ENCODE peak calls at places on chromosome 1, in eight cellular contexts. Z is psoas muscle; N is sigmoid colon; I is GM23338; O is IMR-90; R is left ventricle myocardium inferior; X is effector memory CD4-positive, alpha-beta T cell; U is CD8-positive, alpha-beta memory T cell. F is an unnamed sample.

GRCh38 chr1:26677306-26678115 is 18.3 kb upstream of the ARID1A start:
- DNase-seq in N (peak), X (peak), R (peak), Z (peak), U (peak), O (peak), I (peak), F (no peak)

GRCh38 chr1:32240140-32240951 is 6.7 kb upstream of the FAM167B start:
- DNase-seq in R (peak), I (peak), X (peak), Z (peak), U (peak), N (peak), O (peak), F (peak)

GRCh38 chr1:110007045-110007444 is 22.5 kb downstream of the AHCYL1 start:
- DNase-seq in I (peak), U (no peak), N (no peak), X (no peak), R (no peak), Z (no peak), O (no peak), F (no peak)

GRCh38 chr1:1917995-1918900 is 831 bp downstream of the TMEM52 start:
- DNase-seq in I (no peak), U (no peak), Z (peak), O (no peak), R (no peak), X (no peak), N (peak), F (no peak)

GRCh38 chr1:98949606-98950005 is 55.1 kb downstream of the PLPPR5 start:
- DNase-seq in U (no peak), N (no peak), R (no peak), I (peak), X (no peak), O (no peak), Z (no peak), F (no peak)

GRCh38 chr1:20729990-20730689 is 2.4 kb downstream of the SH2D5 start:
- DNase-seq in N (no peak), Z (no peak), U (no peak), O (no peak), I (no peak), X (no peak), R (no peak), F (no peak)

GRCh38 chr1:165886988-165887387 is 59.6 kb downstream of the UCK2 start:
- DNase-seq in R (no peak), I (no peak), O (no peak), U (no peak), X (no peak), N (no peak), Z (no peak), F (no peak)

GRCh38 chr1:48644950-48645605 is 131.6 kb downstream of the BEND5 start:
- DNase-seq in O (no peak), R (no peak), U (no peak), Z (no peak), N (no peak), X (no peak), I (no peak), F (no peak)

GRCh38 chr1:91804546-91805023 is 81.4 kb downstream of the TGFBR3 start:
- DNase-seq in U (peak), N (no peak), X (peak), R (no peak), I (no peak), O (no peak), Z (no peak), F (no peak)

GRCh38 chr1:228082975-228083870 is 715 bp downstream of the ARF1 start:
- DNase-seq in I (peak), O (peak), R (peak), U (peak), N (peak), X (no peak), Z (peak), F (peak)

GRCh38 chr1:12798911-12799310 is 7.7 kb downstream of the PRAMEF1 start:
- DNase-seq in R (no peak), Z (no peak), N (no peak), U (no peak), I (no peak), X (no peak), O (no peak), F (no peak)

GRCh38 chr1:15523922-15524282 is at the start of gene CASP9:
- DNase-seq in N (no peak), I (no peak), O (peak), Z (no peak), U (no peak), R (no peak), X (no peak), F (no peak)

GRCh38 chr1:27666791-27667254 is 5.2 kb downstream of the IFI6 start:
- DNase-seq in Z (no peak), O (no peak), N (no peak), U (no peak), R (no peak), I (no peak), X (no peak), F (no peak)

GRCh38 chr1:40803447-40803846 is 19.9 kb downstream of the KCNQ4 start:
- DNase-seq in X (no peak), N (no peak), O (no peak), R (no peak), I (peak), Z (no peak), U (no peak), F (no peak)

GRCh38 chr1:108785264-108785663 is 38.8 kb downstream of the STXBP3 start:
- DNase-seq in U (no peak), Z (no peak), O (no peak), X (no peak), R (no peak), I (peak), N (no peak), F (no peak)

GRCh38 chr1:234613992-234614584 is 4.1 kb upstream of the IRF2BP2 start:
- DNase-seq in R (no peak), I (no peak), U (no peak), O (no peak), Z (no peak), X (no peak), N (no peak), F (no peak)

GRCh38 chr1:222009105-222009730 is 267.3 kb upstream of the DUSP10 start:
- DNase-seq in Z (no peak), U (peak), R (no peak), N (no peak), X (no peak), O (no peak), I (peak), F (no peak)

GRCh38 chr1:248622491-248623106 is 12.3 kb downstream of the OR2T11 start:
- DNase-seq in I (peak), R (no peak), U (no peak), O (peak), Z (no peak), X (no peak), N (no peak), F (no peak)

GRCh38 chr1:7617826-7618225 is 153.3 kb upstream of the VAMP3 start:
- DNase-seq in N (peak), U (no peak), X (no peak), O (no peak), I (no peak), R (no peak), Z (no peak), F (no peak)

GRCh38 chr1:11736746-11737639 is 1.1 kb downstream of the AGTRAP start:
- DNase-seq in O (peak), Z (peak), U (peak), N (peak), I (peak), R (peak), X (peak), F (peak)

GRCh38 chr1:200527670-200528069 is 92.9 kb downstream of the KIF14 start:
- DNase-seq in I (no peak), R (no peak), X (no peak), O (no peak), U (no peak), Z (no peak), N (no peak), F (no peak)

GRCh38 chr1:75614455-75615379 is 3.8 kb upstream of the SLC44A5 start:
- DNase-seq in X (no peak), R (peak), Z (peak), N (no peak), I (peak), O (peak), U (no peak), F (peak)

GRCh38 chr1:960371-961131 is at the start of gene KLHL17:
- DNase-seq in X (peak), O (peak), I (peak), Z (peak), N (no peak), U (peak), R (peak), F (peak)

GRCh38 chr1:110153407-110153950 is 3.2 kb downstream of the SLC6A17 start:
- DNase-seq in Z (no peak), N (no peak), U (no peak), O (no peak), X (no peak), I (no peak), R (no peak), F (no peak)

GRCh38 chr1:5141750-5142149 is 487.3 kb downstream of the AJAP1 start:
- DNase-seq in U (no peak), Z (no peak), O (no peak), I (no peak), R (no peak), N (no peak), X (no peak), F (no peak)

GRCh38 chr1:153387785-153388184 is 3.1 kb downstream of the S100A8 start:
- DNase-seq in O (no peak), U (no peak), Z (no peak), I (no peak), R (no peak), N (no peak), X (no peak), F (no peak)

GRCh38 chr1:41365772-41366427 is 4.7 kb downstream of the FOXO6 start:
- DNase-seq in N (no peak), U (peak), Z (no peak), O (no peak), I (peak), R (no peak), X (no peak), F (no peak)

GRCh38 chr1:59057211-59057694 is 239.6 kb upstream of the FGGY start:
- DNase-seq in N (peak), I (peak), U (no peak), R (peak), X (no peak), O (peak), Z (peak), F (peak)

GRCh38 chr1:98410082-98410481 is 251.4 kb upstream of the SNX7 start:
- DNase-seq in U (no peak), I (no peak), Z (no peak), R (no peak), O (no peak), X (no peak), N (no peak), F (no peak)

GRCh38 chr1:221725683-221726330 is 16.1 kb downstream of the DUSP10 start:
- DNase-seq in N (no peak), O (peak), X (no peak), Z (no peak), R (no peak), U (no peak), I (no peak), F (no peak)

GRCh38 chr1:161324020-161324419 is 9.8 kb downstream of the SDHC start:
- DNase-seq in U (no peak), X (no peak), R (no peak), Z (no peak), O (no peak), N (no peak), I (no peak), F (no peak)

DNA sequence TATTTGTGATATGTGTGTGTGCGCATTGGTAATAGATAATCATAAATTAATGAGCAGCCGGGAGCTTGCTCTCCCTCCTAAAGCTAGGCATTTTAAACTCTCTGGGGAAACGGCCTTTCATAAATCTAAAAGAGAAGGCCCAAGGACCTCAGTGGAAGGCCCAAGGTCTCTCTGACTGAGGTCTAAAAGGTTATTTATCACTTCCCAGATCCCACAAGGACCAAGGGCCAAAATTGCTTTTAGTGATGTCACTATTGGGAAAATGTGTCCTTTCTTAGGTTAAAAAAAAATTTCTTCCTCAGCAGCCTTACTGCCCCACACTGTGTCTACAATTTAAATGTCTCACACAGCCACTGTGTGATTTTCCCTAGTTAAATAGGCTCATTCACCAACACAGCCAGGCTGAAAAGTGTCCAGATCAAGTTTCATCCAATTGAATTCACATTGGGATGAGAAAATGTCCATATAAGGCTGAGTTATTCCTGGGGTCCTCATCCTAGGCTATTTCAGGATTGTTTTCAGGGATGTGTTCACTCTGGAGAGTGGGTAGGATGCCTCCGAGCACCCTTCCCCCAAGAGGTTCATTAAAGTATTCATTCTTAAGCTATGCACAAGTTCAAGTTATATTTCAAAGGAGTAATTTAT is 46.1 kb downstream of the SLC44A3 start:
- DNase-seq in N (no peak), U (no peak), R (no peak), Z (no peak), X (no peak), O (peak), I (no peak), F (no peak)
- H3K27ac ChIP-seq in N (peak), U (no peak), R (peak), Z (peak), X (no peak), O (peak), I (peak), F (peak)

GRCh38 chr1:218347316-218347712 is 2.2 kb downstream of the TGFB2 start:
- DNase-seq in X (no peak), I (peak), O (peak), N (peak), R (no peak), Z (no peak), U (no peak), F (no peak)
- H3K27ac ChIP-seq in X (no peak), I (no peak), O (peak), N (peak), R (peak), Z (peak), U (no peak), F (peak)

GRCh38 chr1:6545276-6545934 is 8.9 kb downstream of the NOL9 start:
- DNase-seq in U (no peak), R (no peak), Z (no peak), X (no peak), O (peak), N (no peak), I (no peak), F (no peak)
- H3K27ac ChIP-seq in U (no peak), R (peak), Z (no peak), X (peak), O (no peak), N (no peak), I (no peak), F (no peak)

DNA sequence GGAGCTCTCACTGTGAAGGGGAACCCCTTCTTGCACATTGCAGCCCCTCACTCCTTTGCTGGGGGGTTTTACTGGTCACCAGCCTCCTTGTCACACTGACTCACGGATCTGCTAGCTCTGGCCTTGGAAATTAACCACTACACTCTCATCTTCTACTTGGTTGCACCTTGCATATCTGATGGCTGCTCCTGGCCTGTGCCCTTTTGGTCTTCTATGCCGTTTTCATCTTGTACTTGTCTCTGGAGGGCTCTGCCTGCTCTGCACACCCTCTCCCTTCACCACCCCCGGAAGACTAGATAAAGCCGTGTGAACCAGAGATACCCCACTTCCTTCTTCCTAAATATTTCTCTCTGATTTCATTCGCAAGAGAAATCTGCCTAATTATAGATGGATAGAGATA is 44.6 kb downstream of the CD247 start:
- DNase-seq in R (no peak), I (no peak), Z (no peak), O (no peak), U (no peak), X (no peak), N (peak), F (peak)
- H3K27ac ChIP-seq in R (no peak), I (no peak), Z (no peak), O (no peak), U (no peak), X (peak), N (no peak), F (no peak)